ENCODE peak calls at places on chromosome 20, in nine cellular contexts. M, H, F, A, K, R, T, E and Q are unnamed samples.

GRCh38 chr20:19354950-19355349 is 142.5 kb downstream of the SLC24A3 start:
- DNase-seq in E (no peak), H (no peak), K (no peak), M (no peak), A (no peak), R (peak; percentile 70), T (no peak), F (no peak), Q (no peak)

GRCh38 chr20:44856442-44856841 is 29.1 kb upstream of the YWHAB start:
- DNase-seq in A (no peak), R (no peak), F (no peak), M (no peak), T (no peak), K (no peak), H (no peak), E (no peak), Q (no peak)

GRCh38 chr20:8855315-8855714 is 213.6 kb upstream of the PLCB4 start:
- DNase-seq in A (no peak), E (no peak), K (no peak), T (no peak), H (peak; percentile 51), M (no peak), F (peak; percentile 76), R (peak; percentile 75), Q (no peak)

GRCh38 chr20:32523613-32524218 is 61.4 kb downstream of the NOL4L start:
- DNase-seq in H (no peak), M (peak; percentile 34), A (no peak), K (no peak), R (no peak), E (no peak), T (no peak), F (no peak), Q (no peak)

GRCh38 chr20:46551508-46552280 is 1.2 kb upstream of the OCSTAMP start:
- DNase-seq in M (peak; percentile 63), A (peak; percentile 61), R (no peak), H (no peak), T (no peak), K (no peak), F (no peak), E (no peak), Q (peak; percentile 4)

GRCh38 chr20:54643761-54644160 is 168.4 kb downstream of the DOK5 start:
- DNase-seq in H (peak; percentile 62), M (no peak), T (no peak), F (peak; percentile 95), E (peak; percentile 21), R (peak; percentile 91), A (no peak), K (no peak), Q (no peak)

GRCh38 chr20:31449511-31450128 is 9.2 kb downstream of the DEFB123 start:
- DNase-seq in M (no peak), H (no peak), F (no peak), E (no peak), A (no peak), K (no peak), T (no peak), R (no peak), Q (no peak)

GRCh38 chr20:600141-600540 is 10.0 kb downstream of the TCF15 start:
- DNase-seq in F (no peak), H (no peak), T (no peak), R (no peak), A (no peak), M (no peak), E (no peak), K (no peak), Q (no peak)

GRCh38 chr20:25584905-25585704 is at the start of gene NINL:
- DNase-seq in T (peak; percentile 69), R (peak; percentile 83), E (no peak), K (peak; percentile 76), A (no peak), F (peak; percentile 45), M (no peak), H (no peak), Q (no peak)

GRCh38 chr20:44395183-44395962 is 39.9 kb downstream of the HNF4A start:
- DNase-seq in T (no peak), F (no peak), K (no peak), M (no peak), H (no peak), A (no peak), E (no peak), R (no peak), Q (peak; percentile 25)

GRCh38 chr20:48015136-48015925 is 230.1 kb upstream of the SULF2 start:
- DNase-seq in A (no peak), K (no peak), E (no peak), T (no peak), M (no peak), H (no peak), R (no peak), F (peak; percentile 46), Q (no peak)

GRCh38 chr20:24033151-24033550 is 44.6 kb upstream of the GGTLC1 start:
- DNase-seq in R (no peak), E (no peak), F (no peak), H (no peak), K (no peak), M (no peak), T (no peak), A (no peak), Q (no peak)